ENCODE peak calls at places on chromosomes 4 and X, in seven cellular contexts. F is NCI-H1092 treated with DMSO at 0.1 percent for 48 hours; J is T-helper 9 cell; T is NCI-H82; V is HS-5; X is NCI-H345; G is stimulated activated CD4-positive, alpha-beta T cell treated with anti-CD3 and anti-CD28 coated beads, Interleukin-2, amount 100 ng/mL, for 48 hours. M is an unnamed sample.

GRCh38 chr4:59339631-59340030 is 1860.5 kb upstream of the ADGRL3 start:
- DNase-seq in F (no peak), J (no peak), T (no peak), V (no peak), X (no peak), G (no peak), M (no peak)

GRCh38 chrX:74171465-74171864 is 132.5 kb upstream of the ZCCHC13 start:
- DNase-seq in F (no peak), J (no peak), T (no peak), V (no peak), X (no peak), G (no peak), M (no peak)

GRCh38 chr4:81093720-81094401 is 63.4 kb downstream of the BMP3 start:
- DNase-seq in F (no peak), J (no peak), T (no peak), V (no peak), X (no peak), G (no peak), M (no peak)

GRCh38 chr4:38055566-38055965 is 95.4 kb downstream of the PTTG2 start:
- DNase-seq in F (no peak), J (no peak), T (peak), V (no peak), X (no peak), G (no peak), M (no peak)

GRCh38 chr4:123350191-123350544 is 46.4 kb upstream of the SPRY1 start:
- DNase-seq in F (peak), J (no peak), T (peak), V (no peak), X (peak), G (no peak), M (no peak)

GRCh38 chr4:177251237-177251636 is 58.4 kb upstream of the NEIL3 start:
- DNase-seq in F (no peak), J (no peak), T (no peak), V (no peak), X (no peak), G (no peak), M (no peak)

GRCh38 chr4:86130160-86130933 is 229.5 kb downstream of the MAPK10 start:
- DNase-seq in F (no peak), J (no peak), T (peak), V (no peak), X (no peak), G (no peak), M (no peak)

GRCh38 chr4:95409750-95410149 is 139.0 kb downstream of the UNC5C start:
- DNase-seq in F (no peak), J (no peak), T (no peak), V (no peak), X (no peak), G (no peak), M (no peak)

GRCh38 chr4:86497131-86497530 is 97.0 kb upstream of the PTPN13 start:
- DNase-seq in F (no peak), J (no peak), T (peak), V (no peak), X (no peak), G (no peak), M (no peak)

GRCh38 chr4:55545681-55546632 is 752 bp downstream of the CLOCK start:
- DNase-seq in F (peak), J (peak), T (peak), V (no peak), X (peak), G (peak), M (peak)

GRCh38 chr4:15077969-15078368 is 75.7 kb downstream of the CPEB2 start:
- DNase-seq in F (no peak), J (no peak), T (no peak), V (no peak), X (no peak), G (no peak), M (no peak)

GRCh38 chr4:76658231-76659102 is 223.4 kb downstream of the SHROOM3 start:
- DNase-seq in F (no peak), J (no peak), T (no peak), V (peak), X (no peak), G (no peak), M (no peak)

GRCh38 chr4:55903577-55903976 is 45.2 kb upstream of the CEP135 start:
- DNase-seq in F (no peak), J (no peak), T (peak), V (no peak), X (no peak), G (no peak), M (no peak)

GRCh38 chr4:128846063-128846462 is 36.6 kb downstream of the JADE1 start:
- DNase-seq in F (peak), J (no peak), T (no peak), V (no peak), X (peak), G (no peak), M (no peak)

GRCh38 chr4:41432889-41433288 is 105.1 kb upstream of the LIMCH1 start:
- DNase-seq in F (no peak), J (no peak), T (no peak), V (peak), X (no peak), G (no peak), M (no peak)

GRCh38 chr4:5030927-5031326 is 11.7 kb upstream of the CYTL1 start:
- DNase-seq in F (no peak), J (no peak), T (no peak), V (no peak), X (no peak), G (no peak), M (no peak)

GRCh38 chr4:185779520-185779919 is 32.5 kb downstream of the SORBS2 start:
- DNase-seq in F (no peak), J (no peak), T (no peak), V (peak), X (no peak), G (no peak), M (no peak)

GRCh38 chrX:71532078-71532752 is 689 bp upstream of the OGT start:
- DNase-seq in F (no peak), J (peak), T (peak), V (no peak), X (no peak), G (no peak), M (peak)

GRCh38 chr4:138348055-138348454 is 105.9 kb upstream of the SLC7A11 start:
- DNase-seq in F (no peak), J (no peak), T (no peak), V (no peak), X (no peak), G (no peak), M (no peak)

GRCh38 chrX:148915474-148915873 is 415.1 kb downstream of the AFF2 start:
- DNase-seq in F (no peak), J (no peak), T (no peak), V (no peak), X (no peak), G (no peak), M (no peak)

GRCh38 chr4:102299708-102300107 is 45.6 kb downstream of the SLC39A8 start:
- DNase-seq in F (peak), J (no peak), T (peak), V (peak), X (peak), G (no peak), M (no peak)

GRCh38 chr4:158122501-158122900 is 50.3 kb downstream of the GASK1B start:
- DNase-seq in F (no peak), J (no peak), T (no peak), V (no peak), X (no peak), G (no peak), M (no peak)

GRCh38 chrX:79369871-79370270 is 2.7 kb upstream of the ITM2A start:
- DNase-seq in F (no peak), J (no peak), T (no peak), V (no peak), X (no peak), G (no peak), M (no peak)

GRCh38 chrX:9728271-9728670 is 37.4 kb downstream of the GPR143 start:
- DNase-seq in F (no peak), J (no peak), T (no peak), V (no peak), X (no peak), G (no peak), M (no peak)

M was measured in CD8-positive, alpha-beta memory T cell.